ENCODE peak calls at places on chromosomes 13 and 19, in nine cellular contexts. One of them, this sample, is unnamed. For H3K36me3, the result is how much of the 10 kb centered on the place peaks cover.

GRCh38 chr13:60448907-60449510 is 52.0 kb downstream of the TDRD3 start:
- DNase-seq in fibroblast of lung: peak
- DNase-seq in CD4-positive, CD25-positive, alpha-beta regulatory T cell: no peak
- DNase-seq in adrenal gland: peak
- DNase-seq in tibial nerve: peak
- DNase-seq in iPS DF 6.9: peak
- DNase-seq in mesendoderm: peak
- DNase-seq in BJ: peak
- DNase-seq in thyroid gland: no peak
- DNase-seq in this sample: no peak

GRCh38 chr13:85812282-85812681 is 13.1 kb upstream of the SLITRK6 start:
- DNase-seq in adrenal gland: no peak
- DNase-seq in iPS DF 6.9: no peak
- DNase-seq in mesendoderm: no peak
- DNase-seq in tibial nerve: no peak
- DNase-seq in fibroblast of lung: no peak
- DNase-seq in CD4-positive, CD25-positive, alpha-beta regulatory T cell: no peak
- DNase-seq in BJ: no peak
- DNase-seq in thyroid gland: no peak
- DNase-seq in this sample: no peak

GRCh38 chr19:6224308-6224675 is 55.5 kb downstream of the MLLT1 start:
- DNase-seq in iPS DF 6.9: no peak
- DNase-seq in adrenal gland: no peak
- DNase-seq in fibroblast of lung: no peak
- DNase-seq in tibial nerve: no peak
- DNase-seq in thyroid gland: no peak
- DNase-seq in mesendoderm: no peak
- DNase-seq in CD4-positive, CD25-positive, alpha-beta regulatory T cell: no peak
- DNase-seq in BJ: no peak
- DNase-seq in this sample: no peak

GRCh38 chr13:26022538-26023292 is 29.1 kb downstream of the SHISA2 start:
- DNase-seq in BJ: peak
- DNase-seq in thyroid gland: peak
- DNase-seq in mesendoderm: no peak
- DNase-seq in iPS DF 6.9: no peak
- DNase-seq in adrenal gland: peak
- DNase-seq in fibroblast of lung: peak
- DNase-seq in CD4-positive, CD25-positive, alpha-beta regulatory T cell: no peak
- DNase-seq in tibial nerve: no peak
- DNase-seq in this sample: peak

GRCh38 chr13:24038846-24039330 is 121.6 kb upstream of the SPATA13 start:
- DNase-seq in BJ: peak
- DNase-seq in tibial nerve: no peak
- DNase-seq in fibroblast of lung: no peak
- DNase-seq in iPS DF 6.9: no peak
- DNase-seq in thyroid gland: no peak
- DNase-seq in adrenal gland: no peak
- DNase-seq in CD4-positive, CD25-positive, alpha-beta regulatory T cell: no peak
- DNase-seq in mesendoderm: no peak
- DNase-seq in this sample: peak

GRCh38 chr19:5231857-5232503 is 108.6 kb downstream of the PTPRS start:
- DNase-seq in mesendoderm: no peak
- DNase-seq in thyroid gland: no peak
- DNase-seq in adrenal gland: no peak
- DNase-seq in BJ: no peak
- DNase-seq in fibroblast of lung: peak
- DNase-seq in CD4-positive, CD25-positive, alpha-beta regulatory T cell: no peak
- DNase-seq in tibial nerve: no peak
- DNase-seq in iPS DF 6.9: no peak
- DNase-seq in this sample: no peak

GRCh38 chr13:46894534-46894906 is 2.3 kb downstream of the HTR2A start:
- DNase-seq in thyroid gland: no peak
- DNase-seq in CD4-positive, CD25-positive, alpha-beta regulatory T cell: no peak
- DNase-seq in tibial nerve: no peak
- DNase-seq in fibroblast of lung: no peak
- DNase-seq in adrenal gland: no peak
- DNase-seq in BJ: no peak
- DNase-seq in mesendoderm: no peak
- DNase-seq in iPS DF 6.9: no peak
- DNase-seq in this sample: no peak

GRCh38 chr13:51524846-51525566 is 59.3 kb upstream of the WDFY2 start:
- DNase-seq in iPS DF 6.9: no peak
- DNase-seq in thyroid gland: no peak
- DNase-seq in mesendoderm: peak
- DNase-seq in CD4-positive, CD25-positive, alpha-beta regulatory T cell: no peak
- DNase-seq in BJ: no peak
- DNase-seq in tibial nerve: no peak
- DNase-seq in fibroblast of lung: peak
- DNase-seq in adrenal gland: no peak
- DNase-seq in this sample: no peak

GRCh38 chr19:50371914-50372475 is 4.3 kb upstream of the NR1H2 start:
- DNase-seq in tibial nerve: no peak
- DNase-seq in thyroid gland: no peak
- DNase-seq in mesendoderm: no peak
- DNase-seq in iPS DF 6.9: no peak
- DNase-seq in BJ: no peak
- DNase-seq in CD4-positive, CD25-positive, alpha-beta regulatory T cell: no peak
- DNase-seq in fibroblast of lung: no peak
- DNase-seq in adrenal gland: no peak
- DNase-seq in this sample: no peak

GRCh38 chr19:41386442-41386841 is 10.1 kb downstream of the TMEM91 start:
- DNase-seq in tibial nerve: no peak
- DNase-seq in BJ: no peak
- DNase-seq in iPS DF 6.9: no peak
- DNase-seq in fibroblast of lung: no peak
- DNase-seq in mesendoderm: no peak
- DNase-seq in adrenal gland: no peak
- DNase-seq in CD4-positive, CD25-positive, alpha-beta regulatory T cell: no peak
- DNase-seq in thyroid gland: no peak
- DNase-seq in this sample: no peak
- H3K4me3 ChIP-seq in tibial nerve: no peak
- H3K4me3 ChIP-seq in BJ: no peak
- H3K4me3 ChIP-seq in iPS DF 6.9: no peak
- H3K4me3 ChIP-seq in fibroblast of lung: no peak
- H3K4me3 ChIP-seq in mesendoderm: no peak
- H3K4me3 ChIP-seq in adrenal gland: no peak
- H3K4me3 ChIP-seq in CD4-positive, CD25-positive, alpha-beta regulatory T cell: no peak
- H3K4me3 ChIP-seq in thyroid gland: no peak
- H3K4me3 ChIP-seq in this sample: no peak

DNA sequence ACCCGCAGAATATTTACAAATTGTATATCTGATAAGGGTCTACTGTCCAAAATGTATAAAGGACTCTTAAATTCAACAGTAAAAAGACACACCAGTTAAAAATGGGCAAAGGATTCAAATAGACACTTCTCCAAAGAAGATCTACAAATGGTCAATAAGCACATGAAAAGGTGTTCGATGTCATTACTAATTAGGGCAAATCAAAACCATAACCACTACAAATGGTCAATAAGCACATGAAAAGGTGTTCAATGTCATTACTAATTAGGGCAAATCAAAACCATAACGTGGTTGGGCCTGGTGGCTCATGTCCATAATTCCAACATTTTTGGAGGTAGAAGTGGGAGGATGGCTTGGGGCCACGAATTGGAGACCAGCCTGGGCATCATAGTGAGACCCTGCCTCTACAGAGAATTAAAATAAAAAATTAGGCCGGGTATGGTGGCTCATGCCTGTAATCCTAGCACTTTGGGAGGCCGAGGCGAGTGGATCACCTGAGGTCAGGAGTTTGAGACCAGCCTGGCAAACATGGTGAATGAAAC is 40.5 kb downstream of the ACTN4 start:
- DNase-seq in thyroid gland: no peak
- DNase-seq in CD4-positive, CD25-positive, alpha-beta regulatory T cell: no peak
- DNase-seq in mesendoderm: no peak
- DNase-seq in tibial nerve: no peak
- DNase-seq in BJ: no peak
- DNase-seq in adrenal gland: no peak
- DNase-seq in iPS DF 6.9: no peak
- DNase-seq in fibroblast of lung: no peak
- DNase-seq in this sample: no peak
- H3K36me3 ChIP-seq in thyroid gland: under half
- H3K36me3 ChIP-seq in CD4-positive, CD25-positive, alpha-beta regulatory T cell: under half
- H3K36me3 ChIP-seq in mesendoderm: under half
- H3K36me3 ChIP-seq in tibial nerve: under half
- H3K36me3 ChIP-seq in BJ: under half
- H3K36me3 ChIP-seq in adrenal gland: under half
- H3K36me3 ChIP-seq in iPS DF 6.9: under half
- H3K36me3 ChIP-seq in fibroblast of lung: under half
- H3K36me3 ChIP-seq in this sample: half or more

GRCh38 chr13:84524586-84524985 is 642.3 kb upstream of the SLITRK1 start:
- DNase-seq in BJ: no peak
- DNase-seq in CD4-positive, CD25-positive, alpha-beta regulatory T cell: no peak
- DNase-seq in mesendoderm: no peak
- DNase-seq in adrenal gland: no peak
- DNase-seq in thyroid gland: no peak
- DNase-seq in fibroblast of lung: no peak
- DNase-seq in iPS DF 6.9: no peak
- DNase-seq in tibial nerve: no peak
- DNase-seq in this sample: no peak
- H3K4me3 ChIP-seq in BJ: no peak
- H3K4me3 ChIP-seq in CD4-positive, CD25-positive, alpha-beta regulatory T cell: no peak
- H3K4me3 ChIP-seq in mesendoderm: no peak
- H3K4me3 ChIP-seq in adrenal gland: no peak
- H3K4me3 ChIP-seq in thyroid gland: no peak
- H3K4me3 ChIP-seq in fibroblast of lung: no peak
- H3K4me3 ChIP-seq in iPS DF 6.9: no peak
- H3K4me3 ChIP-seq in tibial nerve: no peak
- H3K4me3 ChIP-seq in this sample: no peak

GRCh38 chr13:109771926-109772325 is 14.5 kb downstream of the IRS2 start:
- DNase-seq in tibial nerve: no peak
- DNase-seq in mesendoderm: no peak
- DNase-seq in thyroid gland: no peak
- DNase-seq in CD4-positive, CD25-positive, alpha-beta regulatory T cell: no peak
- DNase-seq in adrenal gland: no peak
- DNase-seq in fibroblast of lung: no peak
- DNase-seq in iPS DF 6.9: no peak
- DNase-seq in BJ: no peak
- DNase-seq in this sample: no peak
- H3K36me3 ChIP-seq in tibial nerve: under half
- H3K36me3 ChIP-seq in mesendoderm: under half
- H3K36me3 ChIP-seq in thyroid gland: under half
- H3K36me3 ChIP-seq in CD4-positive, CD25-positive, alpha-beta regulatory T cell: under half
- H3K36me3 ChIP-seq in adrenal gland: under half
- H3K36me3 ChIP-seq in fibroblast of lung: under half
- H3K36me3 ChIP-seq in iPS DF 6.9: under half
- H3K36me3 ChIP-seq in BJ: under half
- H3K36me3 ChIP-seq in this sample: under half